ENCODE peak calls at places on chromosomes 16 and 17, in nine cellular contexts. One of them, this sample, is unnamed.

GRCh38 chr17:36948717-36949460 is at the start of gene AATF:
- DNase-seq in activated naive CD8-positive, alpha-beta T cell treated with anti-CD3 and anti-CD28 coated beads for 36 hours: peak
- DNase-seq in mammary epithelial cell: peak
- DNase-seq in germinal center: peak
- DNase-seq in GM04504: peak
- DNase-seq in AG09309: peak
- DNase-seq in NCI-H2081: peak
- DNase-seq in H7: peak
- DNase-seq in testis: peak
- DNase-seq in this sample: peak

GRCh38 chr16:88403794-88404581 is 21.2 kb downstream of the ZNF469 start:
- DNase-seq in activated naive CD8-positive, alpha-beta T cell treated with anti-CD3 and anti-CD28 coated beads for 36 hours: no peak
- DNase-seq in mammary epithelial cell: peak
- DNase-seq in germinal center: no peak
- DNase-seq in GM04504: no peak
- DNase-seq in AG09309: no peak
- DNase-seq in NCI-H2081: no peak
- DNase-seq in H7: peak
- DNase-seq in testis: no peak
- DNase-seq in this sample: no peak

GRCh38 chr17:21039839-21040575 is 2.8 kb downstream of the USP22 start:
- DNase-seq in activated naive CD8-positive, alpha-beta T cell treated with anti-CD3 and anti-CD28 coated beads for 36 hours: peak
- DNase-seq in mammary epithelial cell: peak
- DNase-seq in germinal center: peak
- DNase-seq in GM04504: no peak
- DNase-seq in AG09309: no peak
- DNase-seq in NCI-H2081: peak
- DNase-seq in H7: peak
- DNase-seq in testis: no peak
- DNase-seq in this sample: no peak

GRCh38 chr17:62980842-62981241 is 14.8 kb downstream of the TANC2 start:
- DNase-seq in activated naive CD8-positive, alpha-beta T cell treated with anti-CD3 and anti-CD28 coated beads for 36 hours: no peak
- DNase-seq in mammary epithelial cell: no peak
- DNase-seq in germinal center: no peak
- DNase-seq in GM04504: no peak
- DNase-seq in AG09309: no peak
- DNase-seq in NCI-H2081: no peak
- DNase-seq in H7: no peak
- DNase-seq in testis: no peak
- DNase-seq in this sample: no peak

GRCh38 chr16:67036323-67036741 is 7.4 kb downstream of the CBFB start:
- DNase-seq in activated naive CD8-positive, alpha-beta T cell treated with anti-CD3 and anti-CD28 coated beads for 36 hours: no peak
- DNase-seq in mammary epithelial cell: no peak
- DNase-seq in germinal center: no peak
- DNase-seq in GM04504: no peak
- DNase-seq in AG09309: no peak
- DNase-seq in NCI-H2081: no peak
- DNase-seq in H7: no peak
- DNase-seq in testis: no peak
- DNase-seq in this sample: no peak

GRCh38 chr16:56589141-56590039 is at the start of gene MT3:
- DNase-seq in activated naive CD8-positive, alpha-beta T cell treated with anti-CD3 and anti-CD28 coated beads for 36 hours: peak
- DNase-seq in mammary epithelial cell: no peak
- DNase-seq in germinal center: no peak
- DNase-seq in GM04504: no peak
- DNase-seq in AG09309: no peak
- DNase-seq in NCI-H2081: peak
- DNase-seq in H7: peak
- DNase-seq in testis: peak
- DNase-seq in this sample: peak

GRCh38 chr17:66943484-66943883 is 21.0 kb upstream of the CACNG4 start:
- DNase-seq in activated naive CD8-positive, alpha-beta T cell treated with anti-CD3 and anti-CD28 coated beads for 36 hours: no peak
- DNase-seq in mammary epithelial cell: no peak
- DNase-seq in germinal center: no peak
- DNase-seq in GM04504: no peak
- DNase-seq in AG09309: no peak
- DNase-seq in NCI-H2081: no peak
- DNase-seq in H7: no peak
- DNase-seq in testis: no peak
- DNase-seq in this sample: no peak

GRCh38 chr16:67959520-67959919 is 8.9 kb downstream of the SLC12A4 start:
- DNase-seq in activated naive CD8-positive, alpha-beta T cell treated with anti-CD3 and anti-CD28 coated beads for 36 hours: no peak
- DNase-seq in mammary epithelial cell: no peak
- DNase-seq in germinal center: no peak
- DNase-seq in GM04504: no peak
- DNase-seq in AG09309: no peak
- DNase-seq in NCI-H2081: no peak
- DNase-seq in H7: no peak
- DNase-seq in testis: peak
- DNase-seq in this sample: peak

GRCh38 chr16:53950677-53951076 is 246.7 kb downstream of the FTO start:
- DNase-seq in activated naive CD8-positive, alpha-beta T cell treated with anti-CD3 and anti-CD28 coated beads for 36 hours: no peak
- DNase-seq in mammary epithelial cell: no peak
- DNase-seq in germinal center: no peak
- DNase-seq in GM04504: no peak
- DNase-seq in AG09309: no peak
- DNase-seq in NCI-H2081: peak
- DNase-seq in H7: no peak
- DNase-seq in testis: no peak
- DNase-seq in this sample: no peak

GRCh38 chr16:12639044-12639443 is 164.6 kb downstream of the CPPED1 start:
- DNase-seq in activated naive CD8-positive, alpha-beta T cell treated with anti-CD3 and anti-CD28 coated beads for 36 hours: no peak
- DNase-seq in mammary epithelial cell: peak
- DNase-seq in germinal center: no peak
- DNase-seq in GM04504: peak
- DNase-seq in AG09309: peak
- DNase-seq in NCI-H2081: no peak
- DNase-seq in H7: no peak
- DNase-seq in testis: peak
- DNase-seq in this sample: no peak

GRCh38 chr17:29764217-29764616 is 141.5 kb upstream of the CORO6 start:
- DNase-seq in activated naive CD8-positive, alpha-beta T cell treated with anti-CD3 and anti-CD28 coated beads for 36 hours: no peak
- DNase-seq in mammary epithelial cell: no peak
- DNase-seq in germinal center: no peak
- DNase-seq in GM04504: no peak
- DNase-seq in AG09309: no peak
- DNase-seq in NCI-H2081: no peak
- DNase-seq in H7: no peak
- DNase-seq in testis: no peak
- DNase-seq in this sample: no peak

GRCh38 chr16:69859105-69859969 is 91.8 kb upstream of the CLEC18A start:
- DNase-seq in activated naive CD8-positive, alpha-beta T cell treated with anti-CD3 and anti-CD28 coated beads for 36 hours: no peak
- DNase-seq in mammary epithelial cell: peak
- DNase-seq in germinal center: peak
- DNase-seq in GM04504: no peak
- DNase-seq in AG09309: no peak
- DNase-seq in NCI-H2081: no peak
- DNase-seq in H7: peak
- DNase-seq in testis: peak
- DNase-seq in this sample: peak

GRCh38 chr16:67184453-67185002 is 765 bp upstream of the MATCAP1 start:
- DNase-seq in activated naive CD8-positive, alpha-beta T cell treated with anti-CD3 and anti-CD28 coated beads for 36 hours: no peak
- DNase-seq in mammary epithelial cell: no peak
- DNase-seq in germinal center: no peak
- DNase-seq in GM04504: no peak
- DNase-seq in AG09309: no peak
- DNase-seq in NCI-H2081: peak
- DNase-seq in H7: peak
- DNase-seq in testis: no peak
- DNase-seq in this sample: no peak

GRCh38 chr16:27505297-27506236 is 44.1 kb downstream of the GTF3C1 start:
- DNase-seq in activated naive CD8-positive, alpha-beta T cell treated with anti-CD3 and anti-CD28 coated beads for 36 hours: no peak
- DNase-seq in mammary epithelial cell: peak
- DNase-seq in germinal center: no peak
- DNase-seq in GM04504: no peak
- DNase-seq in AG09309: no peak
- DNase-seq in NCI-H2081: no peak
- DNase-seq in H7: no peak
- DNase-seq in testis: no peak
- DNase-seq in this sample: no peak

GRCh38 chr17:75549246-75550138 is 24.0 kb downstream of the LLGL2 start:
- DNase-seq in activated naive CD8-positive, alpha-beta T cell treated with anti-CD3 and anti-CD28 coated beads for 36 hours: no peak
- DNase-seq in mammary epithelial cell: peak
- DNase-seq in germinal center: no peak
- DNase-seq in GM04504: no peak
- DNase-seq in AG09309: no peak
- DNase-seq in NCI-H2081: peak
- DNase-seq in H7: peak
- DNase-seq in testis: no peak
- DNase-seq in this sample: no peak

GRCh38 chr17:47728214-47728877 is 4.7 kb upstream of the TBX21 start:
- DNase-seq in activated naive CD8-positive, alpha-beta T cell treated with anti-CD3 and anti-CD28 coated beads for 36 hours: no peak
- DNase-seq in mammary epithelial cell: no peak
- DNase-seq in germinal center: no peak
- DNase-seq in GM04504: no peak
- DNase-seq in AG09309: no peak
- DNase-seq in NCI-H2081: no peak
- DNase-seq in H7: peak
- DNase-seq in testis: no peak
- DNase-seq in this sample: no peak

GRCh38 chr16:50602531-50603205 is 54.5 kb downstream of the NKD1 start:
- DNase-seq in activated naive CD8-positive, alpha-beta T cell treated with anti-CD3 and anti-CD28 coated beads for 36 hours: no peak
- DNase-seq in mammary epithelial cell: peak
- DNase-seq in germinal center: no peak
- DNase-seq in GM04504: no peak
- DNase-seq in AG09309: no peak
- DNase-seq in NCI-H2081: no peak
- DNase-seq in H7: no peak
- DNase-seq in testis: no peak
- DNase-seq in this sample: no peak

GRCh38 chr16:49498241-49499017 is 124.8 kb downstream of the C16orf78 start:
- DNase-seq in activated naive CD8-positive, alpha-beta T cell treated with anti-CD3 and anti-CD28 coated beads for 36 hours: no peak
- DNase-seq in mammary epithelial cell: no peak
- DNase-seq in germinal center: no peak
- DNase-seq in GM04504: no peak
- DNase-seq in AG09309: no peak
- DNase-seq in NCI-H2081: no peak
- DNase-seq in H7: no peak
- DNase-seq in testis: no peak
- DNase-seq in this sample: no peak

GRCh38 chr16:81817789-81818304 is 38.8 kb downstream of the PLCG2 start:
- DNase-seq in activated naive CD8-positive, alpha-beta T cell treated with anti-CD3 and anti-CD28 coated beads for 36 hours: no peak
- DNase-seq in mammary epithelial cell: no peak
- DNase-seq in germinal center: peak
- DNase-seq in GM04504: no peak
- DNase-seq in AG09309: no peak
- DNase-seq in NCI-H2081: no peak
- DNase-seq in H7: no peak
- DNase-seq in testis: no peak
- DNase-seq in this sample: no peak

GRCh38 chr17:28552201-28552999 is at the start of gene UNC119:
- DNase-seq in activated naive CD8-positive, alpha-beta T cell treated with anti-CD3 and anti-CD28 coated beads for 36 hours: peak
- DNase-seq in mammary epithelial cell: peak
- DNase-seq in germinal center: peak
- DNase-seq in GM04504: no peak
- DNase-seq in AG09309: no peak
- DNase-seq in NCI-H2081: peak
- DNase-seq in H7: peak
- DNase-seq in testis: peak
- DNase-seq in this sample: peak

GRCh38 chr16:10817963-10818941 is at the start of gene TVP23A:
- DNase-seq in activated naive CD8-positive, alpha-beta T cell treated with anti-CD3 and anti-CD28 coated beads for 36 hours: no peak
- DNase-seq in mammary epithelial cell: no peak
- DNase-seq in germinal center: no peak
- DNase-seq in GM04504: no peak
- DNase-seq in AG09309: no peak
- DNase-seq in NCI-H2081: no peak
- DNase-seq in H7: peak
- DNase-seq in testis: peak
- DNase-seq in this sample: no peak

GRCh38 chr16:66387817-66388332 is 21.4 kb downstream of the CDH5 start:
- DNase-seq in activated naive CD8-positive, alpha-beta T cell treated with anti-CD3 and anti-CD28 coated beads for 36 hours: no peak
- DNase-seq in mammary epithelial cell: no peak
- DNase-seq in germinal center: no peak
- DNase-seq in GM04504: no peak
- DNase-seq in AG09309: no peak
- DNase-seq in NCI-H2081: no peak
- DNase-seq in H7: no peak
- DNase-seq in testis: no peak
- DNase-seq in this sample: no peak

GRCh38 chr17:39668141-39668924 is at the start of gene PNMT:
- DNase-seq in activated naive CD8-positive, alpha-beta T cell treated with anti-CD3 and anti-CD28 coated beads for 36 hours: peak
- DNase-seq in mammary epithelial cell: peak
- DNase-seq in germinal center: peak
- DNase-seq in GM04504: no peak
- DNase-seq in AG09309: no peak
- DNase-seq in NCI-H2081: peak
- DNase-seq in H7: peak
- DNase-seq in testis: peak
- DNase-seq in this sample: peak

GRCh38 chr16:22353188-22353919 is 21.1 kb downstream of the CDR2 start:
- DNase-seq in activated naive CD8-positive, alpha-beta T cell treated with anti-CD3 and anti-CD28 coated beads for 36 hours: no peak
- DNase-seq in mammary epithelial cell: peak
- DNase-seq in germinal center: no peak
- DNase-seq in GM04504: peak
- DNase-seq in AG09309: peak
- DNase-seq in NCI-H2081: no peak
- DNase-seq in H7: no peak
- DNase-seq in testis: no peak
- DNase-seq in this sample: no peak

GRCh38 chr16:1108299-1109252 is 12.5 kb upstream of the C1QTNF8 start:
- DNase-seq in activated naive CD8-positive, alpha-beta T cell treated with anti-CD3 and anti-CD28 coated beads for 36 hours: no peak
- DNase-seq in mammary epithelial cell: no peak
- DNase-seq in germinal center: no peak
- DNase-seq in GM04504: no peak
- DNase-seq in AG09309: peak
- DNase-seq in NCI-H2081: no peak
- DNase-seq in H7: peak
- DNase-seq in testis: peak
- DNase-seq in this sample: peak

GRCh38 chr16:1300664-1301476 is 8.6 kb upstream of the UBE2I start:
- DNase-seq in activated naive CD8-positive, alpha-beta T cell treated with anti-CD3 and anti-CD28 coated beads for 36 hours: peak
- DNase-seq in mammary epithelial cell: peak
- DNase-seq in germinal center: peak
- DNase-seq in GM04504: no peak
- DNase-seq in AG09309: no peak
- DNase-seq in NCI-H2081: peak
- DNase-seq in H7: peak
- DNase-seq in testis: peak
- DNase-seq in this sample: peak

GRCh38 chr16:9302102-9302501 is 210.7 kb downstream of the HAPSTR1 start:
- DNase-seq in activated naive CD8-positive, alpha-beta T cell treated with anti-CD3 and anti-CD28 coated beads for 36 hours: no peak
- DNase-seq in mammary epithelial cell: no peak
- DNase-seq in germinal center: no peak
- DNase-seq in GM04504: no peak
- DNase-seq in AG09309: no peak
- DNase-seq in NCI-H2081: no peak
- DNase-seq in H7: no peak
- DNase-seq in testis: no peak
- DNase-seq in this sample: no peak

GRCh38 chr16:70508752-70509151 is 14.6 kb downstream of the COG4 start:
- DNase-seq in activated naive CD8-positive, alpha-beta T cell treated with anti-CD3 and anti-CD28 coated beads for 36 hours: no peak
- DNase-seq in mammary epithelial cell: no peak
- DNase-seq in germinal center: peak
- DNase-seq in GM04504: no peak
- DNase-seq in AG09309: no peak
- DNase-seq in NCI-H2081: no peak
- DNase-seq in H7: no peak
- DNase-seq in testis: no peak
- DNase-seq in this sample: no peak

GRCh38 chr16:842061-842476 is 41.5 kb upstream of the GNG13 start:
- DNase-seq in activated naive CD8-positive, alpha-beta T cell treated with anti-CD3 and anti-CD28 coated beads for 36 hours: no peak
- DNase-seq in mammary epithelial cell: no peak
- DNase-seq in germinal center: no peak
- DNase-seq in GM04504: no peak
- DNase-seq in AG09309: no peak
- DNase-seq in NCI-H2081: no peak
- DNase-seq in H7: peak
- DNase-seq in testis: no peak
- DNase-seq in this sample: peak

GRCh38 chr16:10107081-10107480 is 75.1 kb downstream of the GRIN2A start:
- DNase-seq in activated naive CD8-positive, alpha-beta T cell treated with anti-CD3 and anti-CD28 coated beads for 36 hours: no peak
- DNase-seq in mammary epithelial cell: no peak
- DNase-seq in germinal center: no peak
- DNase-seq in GM04504: no peak
- DNase-seq in AG09309: no peak
- DNase-seq in NCI-H2081: no peak
- DNase-seq in H7: no peak
- DNase-seq in testis: no peak
- DNase-seq in this sample: no peak

GRCh38 chr16:81429045-81429521 is 15.5 kb upstream of the CMIP start:
- DNase-seq in activated naive CD8-positive, alpha-beta T cell treated with anti-CD3 and anti-CD28 coated beads for 36 hours: no peak
- DNase-seq in mammary epithelial cell: no peak
- DNase-seq in germinal center: peak
- DNase-seq in GM04504: no peak
- DNase-seq in AG09309: no peak
- DNase-seq in NCI-H2081: no peak
- DNase-seq in H7: peak
- DNase-seq in testis: no peak
- DNase-seq in this sample: no peak

This sample was measured in head of caudate nucleus.